ENCODE peak calls at places on chromosomes 3 and 15, in eight cellular contexts. J, I, M, X, D, F, G and N are unnamed samples.
A peak's percentile ranks its signal among the peaks of the same experiment; 100 is the strongest.

GRCh38 chr3:160006282-160007163 is 17.9 kb downstream of the IL12A start:
- DNase-seq in J (peak; percentile 41), I (peak; percentile 85), M (peak; percentile 55), X (peak; percentile 46), D (no peak), F (peak; percentile 29), G (no peak), N (peak; percentile 58)

GRCh38 chr3:189317911-189318310 is 146.1 kb downstream of the TPRG1 start:
- DNase-seq in J (no peak), I (no peak), M (no peak), X (no peak), D (no peak), F (no peak), G (no peak), N (no peak)

GRCh38 chr3:142273501-142273900 is 48.1 kb upstream of the GK5 start:
- DNase-seq in J (no peak), I (no peak), M (no peak), X (no peak), D (no peak), F (peak; percentile 6), G (no peak), N (no peak)

GRCh38 chr3:46713898-46714552 is 3.6 kb downstream of the PRSS50 start:
- DNase-seq in J (peak; percentile 67), I (no peak), M (peak; percentile 48), X (no peak), D (no peak), F (no peak), G (peak; percentile 40), N (no peak)

GRCh38 chr15:48967336-48967735 is 3.6 kb upstream of the SHC4 start:
- DNase-seq in J (no peak), I (no peak), M (no peak), X (no peak), D (no peak), F (no peak), G (no peak), N (no peak)

GRCh38 chr3:130276203-130276803 is 69.2 kb upstream of the COL6A5 start:
- DNase-seq in J (peak; percentile 59), I (peak; percentile 74), M (no peak), X (peak; percentile 30), D (no peak), F (peak; percentile 5), G (no peak), N (peak; percentile 55)

GRCh38 chr3:179885950-179886349 is 150.8 kb downstream of the PEX5L start:
- DNase-seq in J (no peak), I (no peak), M (no peak), X (no peak), D (no peak), F (no peak), G (no peak), N (no peak)

GRCh38 chr3:127803619-127804018 is 18.7 kb downstream of the MGLL start:
- DNase-seq in J (no peak), I (peak; percentile 85), M (no peak), X (no peak), D (no peak), F (no peak), G (no peak), N (peak; percentile 91)

GRCh38 chr15:63600646-63601025 is 3.4 kb downstream of the FBXL22 start:
- DNase-seq in J (peak; percentile 95), I (peak; percentile 92), M (peak; percentile 84), X (peak; percentile 85), D (peak; percentile 70), F (peak; percentile 74), G (peak; percentile 92), N (peak; percentile 88)

GRCh38 chr3:14550181-14550580 is 10.0 kb upstream of the GRIP2 start:
- DNase-seq in J (no peak), I (no peak), M (no peak), X (no peak), D (no peak), F (no peak), G (no peak), N (no peak)

GRCh38 chr3:55805169-55805568 is 318.1 kb upstream of the WNT5A start:
- DNase-seq in J (no peak), I (no peak), M (no peak), X (no peak), D (no peak), F (no peak), G (no peak), N (no peak)

GRCh38 chr15:31801152-31801551 is 229.2 kb upstream of the CHRNA7 start:
- DNase-seq in J (no peak), I (no peak), M (peak; percentile 65), X (no peak), D (no peak), F (no peak), G (no peak), N (no peak)

GRCh38 chr3:38019658-38020341 is 9.6 kb downstream of the PLCD1 start:
- DNase-seq in J (no peak), I (no peak), M (no peak), X (no peak), D (no peak), F (no peak), G (peak; percentile 50), N (no peak)

GRCh38 chr15:89542369-89542768 is 32.9 kb upstream of the TICRR start:
- DNase-seq in J (no peak), I (no peak), M (no peak), X (no peak), D (no peak), F (no peak), G (no peak), N (no peak)

GRCh38 chr3:106560451-106560966 is 691.7 kb upstream of the CBLB start:
- DNase-seq in J (no peak), I (peak; percentile 78), M (no peak), X (no peak), D (no peak), F (no peak), G (no peak), N (peak; percentile 78)

GRCh38 chr15:75036269-75036668 is 12.9 kb downstream of the PPCDC start:
- DNase-seq in J (no peak), I (peak; percentile 34), M (no peak), X (no peak), D (no peak), F (no peak), G (peak; percentile 60), N (no peak)

GRCh38 chr3:142263126-142263525 is 37.7 kb upstream of the GK5 start:
- DNase-seq in J (no peak), I (no peak), M (no peak), X (no peak), D (no peak), F (no peak), G (no peak), N (no peak)

GRCh38 chr3:50405249-50405648 is 45.9 kb upstream of the TMEM115 start:
- DNase-seq in J (no peak), I (peak; percentile 12), M (no peak), X (peak; percentile 87), D (peak; percentile 54), F (peak; percentile 49), G (no peak), N (no peak)

DNA sequence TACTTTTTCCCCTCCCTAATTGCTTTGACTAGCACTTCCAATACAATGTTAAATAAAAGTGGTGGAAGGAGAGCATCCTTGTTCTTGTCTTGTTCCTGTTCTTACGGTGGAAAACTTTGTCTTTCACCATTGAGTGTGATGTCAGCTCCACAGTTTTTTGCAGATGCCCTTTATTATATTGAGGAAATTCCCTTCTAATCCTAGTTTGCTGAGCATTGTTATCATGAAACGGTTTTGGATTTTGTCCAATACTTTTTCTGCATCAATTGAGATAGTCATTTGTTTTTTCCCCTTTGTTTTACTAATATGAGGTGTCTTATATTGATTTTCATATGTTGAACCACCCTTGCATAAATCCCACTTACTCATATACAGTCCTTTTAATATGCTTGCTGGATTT is 19.9 kb upstream of the IL20RB start:
- DNase-seq in J (no peak), I (no peak), M (no peak), X (no peak), D (no peak), F (no peak), G (no peak), N (no peak)
- TF ChIP-seq CTCF in J (no peak), I (no peak), M (no peak), X (no peak), D (no peak), F (no peak), G (no peak), N (no peak)

GRCh38 chr3:76679510-76679909 is 360.4 kb upstream of the ROBO2 start:
- DNase-seq in J (no peak), I (peak; percentile 13), M (no peak), X (no peak), D (no peak), F (no peak), G (no peak), N (no peak)
- TF ChIP-seq CTCF in J (no peak), I (peak; percentile 12), M (no peak), X (no peak), D (peak; percentile 59), F (peak; percentile 43), G (no peak), N (no peak)

DNA sequence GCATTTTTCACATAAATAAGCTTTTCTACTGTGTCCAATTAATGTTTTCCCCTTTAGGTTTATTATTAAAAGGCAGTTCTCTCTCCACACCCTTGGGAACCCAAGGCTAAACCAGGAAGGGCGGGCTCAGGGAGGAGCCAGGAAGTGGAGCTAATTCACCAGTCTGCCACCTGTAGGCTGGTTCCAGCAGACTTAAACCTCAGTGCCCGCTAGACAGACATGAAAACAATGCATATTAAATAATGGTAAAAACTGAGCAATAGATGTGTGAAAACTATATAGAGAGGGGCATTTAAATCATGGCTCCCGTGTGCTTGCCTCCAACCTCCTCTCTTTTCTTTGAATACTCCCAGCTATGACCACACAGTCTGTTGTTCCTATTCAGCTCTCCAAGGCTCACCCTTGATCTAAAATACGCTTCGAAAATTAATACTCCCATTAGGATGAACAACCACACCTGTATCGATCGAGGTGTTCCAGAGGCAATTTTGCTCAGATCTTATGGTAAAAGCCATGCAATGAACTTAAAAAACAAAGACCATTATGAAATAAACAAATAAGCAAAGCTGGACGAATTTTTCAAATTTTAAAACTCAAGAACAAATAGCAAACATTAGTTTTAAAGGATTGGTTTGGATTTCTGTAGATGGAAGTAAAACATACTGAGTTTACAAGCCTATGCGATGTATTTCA is 253.3 kb downstream of the TJP1 start:
- DNase-seq in J (no peak), I (no peak), M (no peak), X (peak; percentile 27), D (no peak), F (no peak), G (peak; percentile 63), N (no peak)
- TF ChIP-seq CTCF in J (no peak), I (no peak), M (peak; percentile 27), X (no peak), D (peak; percentile 53), F (peak; percentile 51), G (no peak), N (peak; percentile 31)

GRCh38 chr3:187679638-187680396 is 9.6 kb upstream of the SST start:
- DNase-seq in J (peak; percentile 77), I (peak; percentile 74), M (peak; percentile 60), X (peak; percentile 90), D (peak; percentile 84), F (peak; percentile 88), G (peak; percentile 77), N (peak; percentile 55)

GRCh38 chr3:187684444-187684843 is 14.2 kb upstream of the SST start:
- DNase-seq in J (no peak), I (no peak), M (no peak), X (no peak), D (no peak), F (no peak), G (no peak), N (no peak)

GRCh38 chr3:187673012-187673411 is 2.8 kb upstream of the SST start:
- DNase-seq in J (no peak), I (no peak), M (no peak), X (no peak), D (no peak), F (no peak), G (no peak), N (peak; percentile 46)

GRCh38 chr3:187677604-187678003 is 7.4 kb upstream of the SST start:
- DNase-seq in J (no peak), I (no peak), M (no peak), X (no peak), D (no peak), F (no peak), G (no peak), N (no peak)

GRCh38 chr3:187678869-187679268 is 8.7 kb upstream of the SST start:
- DNase-seq in J (peak; percentile 35), I (peak; percentile 51), M (no peak), X (peak; percentile 54), D (peak; percentile 27), F (peak; percentile 47), G (no peak), N (peak; percentile 66)
- TF ChIP-seq CTCF in J (no peak), I (peak; percentile 69), M (peak; percentile 72), X (peak; percentile 63), D (peak; percentile 85), F (peak; percentile 82), G (no peak), N (peak; percentile 81)